ENCODE peak calls at places on chromosomes 16 and 17, in six cellular contexts. O is amygdala, U is HTR-8/SVneo, Z is GM19239, I is iris pigment epithelial cell, Y is HFF-Myc. E is an unnamed sample.

GRCh38 chr16:87965417-87965816 is 14.2 kb downstream of the BANP start:
- DNase-seq in Z (no peak), U (no peak), Y (no peak), I (no peak), O (no peak), E (no peak)

GRCh38 chr17:2893422-2893914 is 97.2 kb downstream of the RAP1GAP2 start:
- DNase-seq in I (no peak), Y (no peak), Z (no peak), O (no peak), U (no peak), E (no peak)

GRCh38 chr16:88303890-88304819 is 78.6 kb upstream of the ZNF469 start:
- DNase-seq in Z (no peak), U (peak), O (no peak), I (peak), Y (peak), E (peak)

GRCh38 chr17:42886283-42887176 is 14.1 kb upstream of the G6PC1 start:
- DNase-seq in U (no peak), O (no peak), Z (no peak), I (no peak), Y (no peak), E (no peak)

GRCh38 chr17:13750783-13751484 is 149.2 kb upstream of the HS3ST3A1 start:
- DNase-seq in Y (no peak), O (no peak), Z (no peak), I (no peak), U (peak), E (no peak)

GRCh38 chr17:58325289-58325726 is 3.3 kb downstream of the TSPOAP1 start:
- DNase-seq in I (no peak), O (no peak), Y (no peak), Z (no peak), U (no peak), E (no peak)

GRCh38 chr17:38725066-38725465 is 5.1 kb upstream of the CISD3 start:
- DNase-seq in O (no peak), I (no peak), U (no peak), Z (no peak), Y (no peak), E (no peak)

GRCh38 chr17:58337600-58338453 is 9.2 kb upstream of the TSPOAP1 start:
- DNase-seq in U (peak), I (peak), O (peak), Y (peak), Z (no peak), E (peak)

GRCh38 chr16:66925322-66925840 is at the start of gene RRAD:
- DNase-seq in O (no peak), Y (no peak), Z (no peak), I (peak), U (no peak), E (no peak)

GRCh38 chr16:85601730-85602401 is 11.3 kb upstream of the GSE1 start:
- DNase-seq in Z (no peak), Y (no peak), U (no peak), I (no peak), O (no peak), E (no peak)

GRCh38 chr16:82938108-82938507 is 311.3 kb downstream of the CDH13 start:
- DNase-seq in U (no peak), Y (no peak), I (no peak), Z (no peak), O (no peak), E (no peak)

GRCh38 chr17:80109713-80110446 is 8.5 kb downstream of the GAA start:
- DNase-seq in Y (no peak), I (no peak), Z (no peak), U (no peak), O (no peak), E (no peak)

GRCh38 chr17:72984925-72985322 is 107.6 kb downstream of the SLC39A11 start:
- DNase-seq in Z (no peak), I (no peak), Y (no peak), U (no peak), O (no peak), E (no peak)

GRCh38 chr17:72206376-72206775 is 85.6 kb downstream of the SOX9 start:
- DNase-seq in I (no peak), U (no peak), Y (no peak), Z (no peak), O (no peak), E (no peak)

GRCh38 chr17:74868908-74869255 is 3.9 kb downstream of the FDXR start:
- DNase-seq in Y (no peak), U (no peak), O (no peak), Z (no peak), I (no peak), E (no peak)

GRCh38 chr17:20935740-20936139 is 107.1 kb downstream of the USP22 start:
- DNase-seq in Z (no peak), U (peak), Y (peak), O (no peak), I (peak), E (peak)

GRCh38 chr16:67672306-67672705 is 5.7 kb downstream of the C16orf86 start:
- DNase-seq in I (no peak), Y (no peak), Z (no peak), U (no peak), O (no peak), E (no peak)

GRCh38 chr16:19348578-19349315 is 63.2 kb downstream of the CLEC19A start:
- DNase-seq in Y (no peak), U (peak), Z (no peak), I (no peak), O (no peak), E (no peak)

GRCh38 chr17:9771465-9771864 is 19.9 kb downstream of the DHRS7C start:
- DNase-seq in Z (no peak), O (no peak), U (no peak), I (no peak), Y (no peak), E (no peak)

GRCh38 chr16:31084584-31085298 is 4.0 kb downstream of the PRSS53 start:
- DNase-seq in O (no peak), Y (no peak), Z (no peak), I (no peak), U (no peak), E (no peak)

GRCh38 chr17:79276824-79277223 is 202.2 kb downstream of the ENGASE start:
- DNase-seq in U (no peak), I (no peak), O (no peak), Z (no peak), Y (no peak), E (no peak)

GRCh38 chr17:80441133-80441578 is 26.2 kb downstream of the ENDOV start:
- DNase-seq in I (peak), O (no peak), Z (peak), Y (no peak), U (peak), E (no peak)